ENCODE peak calls at places on chromosomes 7 and 10, in five cellular contexts. V is activated CD4-positive, alpha-beta T cell treated with anti-CD3 and anti-CD28 coated beads for 48 hours; E is colonic mucosa; U is effector memory CD8-positive, alpha-beta T cell; Z is activated T-helper 1 cell treated with anti-CD3 and anti-CD28 coated beads, Interleukin-12 subunit alpha, Interleukin-12 subunit beta, Interleukin-2, Interleukin-4 antibody, amounts not matched to agents 30 ng/mL and 10 ng/mL and 1 ng/mL, durations not matched to agents 14 hours and 24 hours and 36 hours. K is an unnamed sample.

GRCh38 chr10:36236931-36237330 is 594.8 kb upstream of the FZD8 start:
- DNase-seq in V (no peak), E (no peak), U (no peak), Z (no peak), K (no peak)

GRCh38 chr10:61628199-61628874 is 34.4 kb upstream of the CABCOCO1 start:
- DNase-seq in V (no peak), E (no peak), U (no peak), Z (no peak), K (no peak)

GRCh38 chr7:137209151-137209822 is 134.2 kb downstream of the PTN start:
- DNase-seq in V (no peak), E (no peak), U (no peak), Z (no peak), K (no peak)

GRCh38 chr10:128898133-128898915 is 568.7 kb upstream of the MGMT start:
- DNase-seq in V (no peak), E (no peak), U (no peak), Z (no peak), K (no peak)

GRCh38 chr7:191105-192034 is 1.0 kb upstream of the FAM20C start:
- DNase-seq in V (no peak), E (peak), U (no peak), Z (no peak), K (no peak)

GRCh38 chr10:94361161-94361794 is 1.5 kb downstream of the NOC3L start:
- DNase-seq in V (no peak), E (no peak), U (no peak), Z (no peak), K (no peak)

GRCh38 chr10:10855178-10855577 is 162.5 kb upstream of the CELF2 start:
- DNase-seq in V (no peak), E (no peak), U (no peak), Z (peak), K (peak)

GRCh38 chr10:62961951-62962523 is 145.9 kb upstream of the EGR2 start:
- DNase-seq in V (no peak), E (no peak), U (no peak), Z (no peak), K (no peak)

GRCh38 chr10:97827778-97828291 is 21.8 kb upstream of the GOLGA7B start:
- DNase-seq in V (no peak), E (no peak), U (no peak), Z (no peak), K (no peak)

GRCh38 chr10:91778485-91778884 is 19.7 kb upstream of the TNKS2 start:
- DNase-seq in V (no peak), E (no peak), U (no peak), Z (no peak), K (no peak)

GRCh38 chr7:16063241-16063640 is 358.1 kb downstream of the CRPPA start:
- DNase-seq in V (no peak), E (no peak), U (no peak), Z (no peak), K (no peak)

GRCh38 chr7:42460948-42461347 is 223.9 kb upstream of the GLI3 start:
- DNase-seq in V (no peak), E (no peak), U (no peak), Z (no peak), K (no peak)

GRCh38 chr10:133015321-133015720 is 72.4 kb upstream of the ADGRA1 start:
- DNase-seq in V (no peak), E (no peak), U (no peak), Z (no peak), K (no peak)

GRCh38 chr10:11602919-11603523 is 8.4 kb downstream of the USP6NL start:
- DNase-seq in V (no peak), E (no peak), U (no peak), Z (no peak), K (no peak)

GRCh38 chr10:88195841-88196240 is 332.4 kb downstream of the PTEN start:
- DNase-seq in V (no peak), E (no peak), U (no peak), Z (no peak), K (no peak)

GRCh38 chr10:58513189-58514101 is 773 bp downstream of the BICC1 start:
- DNase-seq in V (no peak), E (peak), U (no peak), Z (no peak), K (no peak)

GRCh38 chr10:122234416-122234815 is 36.7 kb upstream of the BTBD16 start:
- DNase-seq in V (no peak), E (no peak), U (no peak), Z (no peak), K (no peak)

GRCh38 chr7:11128500-11128899 is 154.8 kb downstream of the PHF14 start:
- DNase-seq in V (no peak), E (no peak), U (no peak), Z (no peak), K (no peak)

GRCh38 chr7:235576-236395 is 43.4 kb downstream of the FAM20C start:
- DNase-seq in V (no peak), E (no peak), U (no peak), Z (no peak), K (no peak)

GRCh38 chr10:31399631-31400030 is 80.6 kb downstream of the ZEB1 start:
- DNase-seq in V (no peak), E (no peak), U (no peak), Z (no peak), K (no peak)

GRCh38 chr7:4838626-4839334 is 23.1 kb downstream of the PAPOLB start:
- DNase-seq in V (no peak), E (no peak), U (no peak), Z (no peak), K (no peak)

GRCh38 chr7:122802211-122802833 is 83.9 kb downstream of the CADPS2 start:
- DNase-seq in V (no peak), E (no peak), U (no peak), Z (no peak), K (no peak)

GRCh38 chr7:23713285-23714235 is 3.5 kb downstream of the STK31 start:
- DNase-seq in V (no peak), E (no peak), U (no peak), Z (no peak), K (no peak)

GRCh38 chr7:135333196-135333595 is 99.6 kb downstream of the STRA8 start:
- DNase-seq in V (peak), E (no peak), U (no peak), Z (no peak), K (no peak)

GRCh38 chr7:7428806-7429205 is 106.9 kb downstream of the COL28A1 start:
- DNase-seq in V (no peak), E (no peak), U (no peak), Z (no peak), K (no peak)

GRCh38 chr7:87875151-87876039 is 765 bp downstream of the SLC25A40 start:
- DNase-seq in V (no peak), E (peak), U (peak), Z (peak), K (peak)

GRCh38 chr7:141709749-141710148 is 1.6 kb downstream of the WEE2 start:
- DNase-seq in V (no peak), E (no peak), U (no peak), Z (no peak), K (no peak)

GRCh38 chr7:38335123-38335489 is 61.7 kb upstream of the TARP start:
- DNase-seq in V (no peak), E (no peak), U (no peak), Z (no peak), K (no peak)